ENCODE peak calls at places on chromosome 12, in eight cellular contexts. A is activated naive CD8-positive, alpha-beta T cell treated with anti-CD3 and anti-CD28 coated beads, Interleukin-2, amount 50 U/mL, for 24 hours; Y is ELR; D is GM18507; I is CD8-positive, alpha-beta memory T cell; W is activated T-helper 1 cell treated with anti-CD3 and anti-CD28 coated beads, Interleukin-2, amount 50 U/mL, for 16 hours; P is HS-5; U is iPS-NIHi11. J is an unnamed sample.

GRCh38 chr12:32644455-32644854 is 34.6 kb upstream of the DNM1L start:
- DNase-seq in A (no peak), Y (no peak), D (no peak), I (no peak), W (no peak), P (no peak), U (no peak), J (no peak)

GRCh38 chr12:53320352-53321195 is 836 bp downstream of the AAAS start:
- DNase-seq in A (no peak), Y (peak), D (no peak), I (no peak), W (no peak), P (no peak), U (no peak), J (no peak)

GRCh38 chr12:131123817-131124216 is 170.1 kb downstream of the ADGRD1 start:
- DNase-seq in A (no peak), Y (no peak), D (no peak), I (no peak), W (no peak), P (no peak), U (no peak), J (no peak)

GRCh38 chr12:3833670-3834310 is 39.4 kb downstream of the PARP11 start:
- DNase-seq in A (no peak), Y (no peak), D (no peak), I (no peak), W (no peak), P (no peak), U (peak), J (no peak)

GRCh38 chr12:18462437-18462836 is 201.1 kb downstream of the PIK3C2G start:
- DNase-seq in A (no peak), Y (peak), D (no peak), I (no peak), W (no peak), P (peak), U (no peak), J (no peak)

GRCh38 chr12:9118161-9118560 is 2.4 kb upstream of the A2M start:
- DNase-seq in A (no peak), Y (peak), D (no peak), I (no peak), W (no peak), P (no peak), U (no peak), J (no peak)

GRCh38 chr12:104201238-104202001 is 14.2 kb upstream of the TXNRD1 start:
- DNase-seq in A (peak), Y (peak), D (peak), I (peak), W (peak), P (no peak), U (peak), J (no peak)

GRCh38 chr12:38465020-38465419 is 148.4 kb downstream of the ALG10B start:
- DNase-seq in A (no peak), Y (no peak), D (no peak), I (no peak), W (no peak), P (no peak), U (no peak), J (no peak)

GRCh38 chr12:6072302-6072752 is 52.1 kb downstream of the VWF start:
- DNase-seq in A (no peak), Y (peak), D (no peak), I (no peak), W (no peak), P (no peak), U (no peak), J (no peak)

GRCh38 chr12:115810166-115810565 is 467.3 kb downstream of the MED13L start:
- DNase-seq in A (no peak), Y (no peak), D (no peak), I (no peak), W (no peak), P (no peak), U (no peak), J (no peak)

GRCh38 chr12:1362143-1362542 is 232.2 kb downstream of the FBXL14 start:
- DNase-seq in A (no peak), Y (no peak), D (no peak), I (no peak), W (no peak), P (no peak), U (no peak), J (no peak)

GRCh38 chr12:131826064-131826928 is 1.9 kb upstream of the MMP17 start:
- DNase-seq in A (no peak), Y (no peak), D (no peak), I (no peak), W (no peak), P (no peak), U (no peak), J (no peak)

GRCh38 chr12:6522193-6522592 is 12.1 kb upstream of the GAPDH start:
- DNase-seq in A (no peak), Y (no peak), D (no peak), I (no peak), W (no peak), P (no peak), U (no peak), J (no peak)

GRCh38 chr12:48927261-48927660 is 2.0 kb upstream of the FKBP11 start:
- DNase-seq in A (no peak), Y (peak), D (no peak), I (no peak), W (no peak), P (no peak), U (no peak), J (no peak)

GRCh38 chr12:62847709-62848108 is 87.2 kb downstream of the PPM1H start:
- DNase-seq in A (no peak), Y (no peak), D (no peak), I (no peak), W (no peak), P (no peak), U (no peak), J (no peak)

GRCh38 chr12:100346660-100347059 is 10.2 kb upstream of the SLC17A8 start:
- DNase-seq in A (no peak), Y (no peak), D (no peak), I (no peak), W (no peak), P (no peak), U (no peak), J (no peak)

GRCh38 chr12:113991224-113992044 is 25.3 kb upstream of the RBM19 start:
- DNase-seq in A (no peak), Y (no peak), D (no peak), I (no peak), W (no peak), P (no peak), U (no peak), J (no peak)

GRCh38 chr12:66629138-66629880 is 49.6 kb downstream of the GRIP1 start:
- DNase-seq in A (no peak), Y (no peak), D (no peak), I (no peak), W (no peak), P (no peak), U (no peak), J (peak)

GRCh38 chr12:121228919-121229650 is 19.2 kb downstream of the P2RX4 start:
- DNase-seq in A (no peak), Y (no peak), D (no peak), I (no peak), W (no peak), P (no peak), U (no peak), J (no peak)

GRCh38 chr12:42325776-42326465 is at the start of the genes PPHLN1 and ZCRB1:
- DNase-seq in A (peak), Y (peak), D (peak), I (peak), W (peak), P (peak), U (peak), J (peak)

GRCh38 chr12:40336573-40337199 is 111.9 kb downstream of the LRRK2 start:
- DNase-seq in A (no peak), Y (peak), D (peak), I (no peak), W (no peak), P (no peak), U (peak), J (no peak)

GRCh38 chr12:66132408-66132807 is 1.9 kb upstream of the LLPH start:
- DNase-seq in A (no peak), Y (peak), D (no peak), I (no peak), W (no peak), P (no peak), U (peak), J (peak)

GRCh38 chr12:47808049-47808448 is 11.7 kb downstream of the HDAC7 start:
- DNase-seq in A (peak), Y (peak), D (no peak), I (peak), W (peak), P (no peak), U (no peak), J (no peak)

GRCh38 chr12:67780580-67781084 is 132.1 kb downstream of the DYRK2 start:
- DNase-seq in A (no peak), Y (peak), D (no peak), I (no peak), W (no peak), P (no peak), U (no peak), J (no peak)

GRCh38 chr12:1517007-1517406 is 77.4 kb downstream of the FBXL14 start:
- DNase-seq in A (peak), Y (peak), D (no peak), I (no peak), W (no peak), P (no peak), U (peak), J (no peak)

GRCh38 chr12:98758331-98758730 is 113.2 kb downstream of the APAF1 start:
- DNase-seq in A (no peak), Y (no peak), D (no peak), I (no peak), W (no peak), P (no peak), U (no peak), J (no peak)

GRCh38 chr12:27952510-27952909 is 20.0 kb downstream of the PTHLH start:
- DNase-seq in A (no peak), Y (no peak), D (no peak), I (no peak), W (no peak), P (no peak), U (no peak), J (no peak)

GRCh38 chr12:121779422-121779895 is 14.0 kb downstream of the RHOF start:
- DNase-seq in A (no peak), Y (no peak), D (no peak), I (no peak), W (no peak), P (no peak), U (no peak), J (no peak)

GRCh38 chr12:118302053-118302452 is 70.7 kb downstream of the TAOK3 start:
- DNase-seq in A (no peak), Y (peak), D (no peak), I (no peak), W (no peak), P (no peak), U (no peak), J (peak)

GRCh38 chr12:12733118-12733517 is 15.9 kb downstream of the CDKN1B start:
- DNase-seq in A (no peak), Y (no peak), D (no peak), I (no peak), W (no peak), P (no peak), U (no peak), J (no peak)

GRCh38 chr12:25970916-25971674 is 12.6 kb downstream of the RASSF8 start:
- DNase-seq in A (no peak), Y (no peak), D (no peak), I (no peak), W (no peak), P (no peak), U (no peak), J (no peak)

GRCh38 chr12:55663391-55663790 is 26.7 kb downstream of the OR10P1 start:
- DNase-seq in A (no peak), Y (no peak), D (no peak), I (no peak), W (no peak), P (no peak), U (no peak), J (no peak)

GRCh38 chr12:6053541-6053940 is 70.9 kb downstream of the VWF start:
- DNase-seq in A (no peak), Y (no peak), D (no peak), I (no peak), W (no peak), P (no peak), U (peak), J (peak)

GRCh38 chr12:76199808-76200207 is 115.3 kb upstream of the NAP1L1 start:
- DNase-seq in A (no peak), Y (peak), D (no peak), I (no peak), W (no peak), P (peak), U (no peak), J (no peak)

GRCh38 chr12:117151195-117152031 is 38.9 kb downstream of the FBXO21 start:
- DNase-seq in A (peak), Y (peak), D (no peak), I (no peak), W (no peak), P (no peak), U (peak), J (no peak)

GRCh38 chr12:57765003-57765697 is 1.7 kb downstream of the CYP27B1 start:
- DNase-seq in A (peak), Y (peak), D (no peak), I (no peak), W (no peak), P (no peak), U (peak), J (no peak)

GRCh38 chr12:32756476-32757158 is 920 bp upstream of the YARS2 start:
- DNase-seq in A (no peak), Y (peak), D (no peak), I (no peak), W (no peak), P (no peak), U (no peak), J (no peak)